ENCODE peak calls at places on chromosomes 16 and 17, in four cellular contexts. One of them, this sample, is unnamed.

GRCh38 chr16:52494621-52495020 is 52.3 kb downstream of the TOX3 start:
- DNase-seq in lung: no peak
- DNase-seq in cardiac muscle cell: no peak
- DNase-seq in tibial nerve: no peak
- DNase-seq in this sample: no peak

GRCh38 chr17:50184057-50184456 is 17.4 kb downstream of the COL1A1 start:
- DNase-seq in lung: no peak
- DNase-seq in cardiac muscle cell: peak
- DNase-seq in tibial nerve: no peak
- DNase-seq in this sample: no peak

GRCh38 chr17:71522383-71522782 is 598.4 kb upstream of the SOX9 start:
- DNase-seq in lung: no peak
- DNase-seq in cardiac muscle cell: no peak
- DNase-seq in tibial nerve: no peak
- DNase-seq in this sample: no peak

GRCh38 chr17:7502987-7503386 is 18.8 kb downstream of the POLR2A start:
- DNase-seq in lung: no peak
- DNase-seq in cardiac muscle cell: no peak
- DNase-seq in tibial nerve: no peak
- DNase-seq in this sample: no peak

GRCh38 chr16:87945351-87946042 is 5.7 kb upstream of the BANP start:
- DNase-seq in lung: peak
- DNase-seq in cardiac muscle cell: peak
- DNase-seq in tibial nerve: peak
- DNase-seq in this sample: peak

GRCh38 chr16:54175552-54176375 is 110.8 kb downstream of the IRX3 start:
- DNase-seq in lung: no peak
- DNase-seq in cardiac muscle cell: peak
- DNase-seq in tibial nerve: no peak
- DNase-seq in this sample: no peak

GRCh38 chr16:52837251-52837650 is 215.4 kb downstream of the CHD9NB start:
- DNase-seq in lung: no peak
- DNase-seq in cardiac muscle cell: no peak
- DNase-seq in tibial nerve: no peak
- DNase-seq in this sample: no peak

GRCh38 chr16:52912565-52913173 is 140.0 kb downstream of the CHD9NB start:
- DNase-seq in lung: peak
- DNase-seq in cardiac muscle cell: peak
- DNase-seq in tibial nerve: peak
- DNase-seq in this sample: peak

GRCh38 chr17:28953444-28954118 is 2.3 kb upstream of the PHF12 start:
- DNase-seq in lung: peak
- DNase-seq in cardiac muscle cell: peak
- DNase-seq in tibial nerve: no peak
- DNase-seq in this sample: no peak

GRCh38 chr17:17890773-17891759 is 54.3 kb upstream of the SREBF1 start:
- DNase-seq in lung: peak
- DNase-seq in cardiac muscle cell: peak
- DNase-seq in tibial nerve: no peak
- DNase-seq in this sample: no peak

GRCh38 chr17:15649861-15650391 is 30.4 kb upstream of the FBXW10B start:
- DNase-seq in lung: peak
- DNase-seq in cardiac muscle cell: peak
- DNase-seq in tibial nerve: peak
- DNase-seq in this sample: no peak

GRCh38 chr17:1360975-1361374 is 39.0 kb downstream of the YWHAE start:
- DNase-seq in lung: no peak
- DNase-seq in cardiac muscle cell: no peak
- DNase-seq in tibial nerve: no peak
- DNase-seq in this sample: no peak

GRCh38 chr17:64209983-64210382 is 53.1 kb downstream of the TEX2 start:
- DNase-seq in lung: no peak
- DNase-seq in cardiac muscle cell: no peak
- DNase-seq in tibial nerve: no peak
- DNase-seq in this sample: no peak

GRCh38 chr16:74568961-74569631 is 37.8 kb downstream of the GLG1 start:
- DNase-seq in lung: no peak
- DNase-seq in cardiac muscle cell: peak
- DNase-seq in tibial nerve: no peak
- DNase-seq in this sample: no peak

GRCh38 chr16:74887084-74887483 is 97.8 kb downstream of the WDR59 start:
- DNase-seq in lung: no peak
- DNase-seq in cardiac muscle cell: no peak
- DNase-seq in tibial nerve: no peak
- DNase-seq in this sample: no peak

GRCh38 chr16:19029980-19030379 is 37.4 kb upstream of the COQ7 start:
- DNase-seq in lung: no peak
- DNase-seq in cardiac muscle cell: no peak
- DNase-seq in tibial nerve: no peak
- DNase-seq in this sample: no peak

GRCh38 chr17:62778990-62779681 is 29.0 kb downstream of the MARCHF10 start:
- DNase-seq in lung: peak
- DNase-seq in cardiac muscle cell: peak
- DNase-seq in tibial nerve: no peak
- DNase-seq in this sample: no peak

GRCh38 chr16:84058664-84059063 is 16.1 kb upstream of the SLC38A8 start:
- DNase-seq in lung: no peak
- DNase-seq in cardiac muscle cell: peak
- DNase-seq in tibial nerve: no peak
- DNase-seq in this sample: no peak

GRCh38 chr16:813916-814412 is 13.4 kb upstream of the GNG13 start:
- DNase-seq in lung: no peak
- DNase-seq in cardiac muscle cell: no peak
- DNase-seq in tibial nerve: no peak
- DNase-seq in this sample: no peak

DNA sequence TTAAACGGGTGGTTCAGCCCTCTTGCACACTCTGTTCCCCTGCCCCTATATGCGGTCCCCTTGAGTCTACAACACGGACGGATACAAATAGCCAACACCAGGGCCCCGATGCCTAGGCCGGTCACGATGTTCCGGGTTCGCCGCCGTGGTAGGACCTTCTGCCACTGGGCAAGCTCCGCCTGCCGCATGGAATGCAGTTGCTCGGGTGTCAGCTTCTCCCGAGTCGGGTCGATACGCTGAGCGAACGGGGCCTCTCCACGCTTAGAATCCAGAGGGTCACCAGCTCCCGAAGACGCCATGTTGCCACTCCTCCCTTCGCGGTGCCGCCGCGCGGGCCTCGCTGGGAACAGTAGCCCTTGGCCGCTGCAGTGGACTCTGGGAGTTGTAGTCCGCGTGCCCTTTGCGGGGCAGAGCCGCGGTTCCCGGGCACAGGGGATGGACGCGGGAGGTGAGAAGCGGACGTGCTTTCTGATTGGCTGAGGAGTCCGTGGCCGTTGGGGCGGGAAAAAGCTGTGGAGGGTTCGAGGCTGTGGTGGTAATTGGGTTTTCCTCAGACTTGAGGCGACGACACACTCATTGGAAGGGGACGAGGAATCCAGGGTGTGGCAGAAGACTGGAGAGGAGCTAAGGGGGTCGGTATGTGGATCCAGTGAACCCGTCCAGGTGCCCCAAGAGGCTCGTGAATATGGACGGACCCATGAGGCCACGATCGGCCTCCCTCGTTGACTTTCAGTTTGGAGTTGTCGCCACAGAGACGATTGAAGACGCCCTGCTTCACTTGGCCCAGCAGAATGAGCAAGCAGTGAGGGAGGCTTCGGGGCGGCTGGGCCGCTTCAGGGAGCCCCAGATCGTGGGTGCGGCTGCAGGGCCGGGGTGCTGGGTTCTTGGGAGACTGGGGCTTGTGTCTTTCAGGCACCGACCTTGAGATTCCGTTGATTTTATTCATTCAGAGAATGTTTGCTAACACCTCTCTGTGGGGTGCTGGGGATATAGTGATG is at the start of the genes CNTD1 and COA3:
- DNase-seq in lung: peak
- DNase-seq in cardiac muscle cell: peak
- DNase-seq in tibial nerve: peak
- DNase-seq in this sample: peak
- H3K27ac ChIP-seq in lung: peak
- H3K27ac ChIP-seq in cardiac muscle cell: peak
- H3K27ac ChIP-seq in tibial nerve: peak
- H3K27ac ChIP-seq in this sample: peak

DNA sequence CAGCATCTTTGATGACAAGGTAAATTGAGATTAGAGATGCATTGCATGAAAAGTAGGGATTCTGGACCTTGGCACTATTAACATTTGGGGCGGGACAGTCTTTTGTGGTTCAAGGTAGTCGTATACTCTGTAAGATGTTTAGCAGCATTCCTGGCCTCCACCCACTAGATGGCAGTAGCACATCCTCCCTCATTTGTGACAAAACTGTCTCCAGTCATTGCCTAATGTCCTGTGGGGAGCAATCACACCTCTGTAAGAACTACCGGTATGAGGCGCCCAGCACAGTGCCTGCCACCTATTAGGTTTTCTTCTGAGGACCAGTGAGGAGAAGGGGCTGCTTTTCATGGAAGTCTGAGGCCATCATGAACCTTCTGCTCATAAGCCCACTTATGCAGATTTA is 180.8 kb downstream of the RBFOX1 start:
- DNase-seq in lung: no peak
- DNase-seq in cardiac muscle cell: no peak
- DNase-seq in tibial nerve: no peak
- DNase-seq in this sample: no peak
- H3K27ac ChIP-seq in lung: no peak
- H3K27ac ChIP-seq in cardiac muscle cell: no peak
- H3K27ac ChIP-seq in tibial nerve: no peak
- H3K27ac ChIP-seq in this sample: no peak

DNA sequence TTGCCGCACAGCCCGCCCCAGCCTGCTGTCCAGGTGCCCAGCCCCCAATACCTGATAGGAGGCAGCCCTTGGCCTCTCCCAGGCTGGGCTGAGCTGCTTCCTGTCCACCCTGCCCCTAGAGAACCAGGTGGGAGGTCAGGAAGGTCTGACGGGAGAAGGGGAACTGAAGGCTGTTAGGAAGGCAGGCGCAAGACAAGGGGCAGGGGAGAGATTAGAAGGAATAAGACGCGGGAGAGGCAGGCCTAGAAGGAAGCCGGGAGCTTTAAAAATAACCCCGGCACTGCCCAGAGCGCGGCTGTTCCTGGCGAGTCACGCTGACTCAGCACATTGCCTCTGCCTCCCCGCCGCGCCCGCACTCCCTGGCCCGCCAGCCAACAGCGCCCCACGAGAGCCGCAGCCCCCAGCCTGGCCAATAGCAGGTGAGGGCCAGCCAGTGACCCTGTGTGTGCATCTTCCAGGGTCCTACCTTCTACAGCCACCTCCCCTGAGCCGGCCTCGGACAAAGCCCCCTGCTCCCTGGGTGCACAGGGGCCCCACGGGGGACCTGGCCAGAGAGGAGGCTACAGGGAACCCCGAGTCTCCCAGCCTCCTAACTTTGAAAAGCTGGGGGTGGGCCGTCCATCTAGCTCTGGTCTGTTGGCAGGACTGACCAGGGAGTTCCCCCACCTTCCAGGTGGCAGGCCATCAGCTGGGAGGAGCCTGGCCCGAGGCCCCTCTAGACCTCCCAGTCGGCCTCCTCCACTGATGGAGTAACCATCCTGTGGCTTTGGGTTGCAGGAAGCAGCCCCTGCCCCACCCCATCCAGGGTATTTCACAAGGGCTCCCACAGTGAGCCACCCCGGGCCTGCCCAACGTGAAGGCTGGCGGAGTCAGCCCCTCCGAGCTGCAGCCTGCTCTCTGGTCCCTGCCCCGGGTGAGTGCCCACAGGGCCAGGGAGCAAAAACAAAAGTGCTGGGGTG is 4.0 kb downstream of the MAFG start:
- DNase-seq in lung: peak
- DNase-seq in cardiac muscle cell: peak
- DNase-seq in tibial nerve: peak
- DNase-seq in this sample: peak
- H3K27ac ChIP-seq in lung: no peak
- H3K27ac ChIP-seq in cardiac muscle cell: peak
- H3K27ac ChIP-seq in tibial nerve: peak
- H3K27ac ChIP-seq in this sample: peak

GRCh38 chr17:76957600-76958464 is 89.6 kb downstream of the MGAT5B start:
- DNase-seq in lung: no peak
- DNase-seq in cardiac muscle cell: peak
- DNase-seq in tibial nerve: no peak
- DNase-seq in this sample: no peak
- H3K27ac ChIP-seq in lung: no peak
- H3K27ac ChIP-seq in cardiac muscle cell: no peak
- H3K27ac ChIP-seq in tibial nerve: no peak
- H3K27ac ChIP-seq in this sample: no peak

This sample was measured in substantia nigra.